ENCODE peak calls at places on chromosomes 2 and 18, in ten cellular contexts. L is sciatic nerve; S is stimulated activated CD4-positive, alpha-beta T cell treated with anti-CD3 and anti-CD28 coated beads, Interleukin-4, amount 100 ng/mL, for 1 hour; V is naive thymus-derived CD4-positive, alpha-beta T cell; R is COR-L47; I is activated CD8-positive, alpha-beta memory T cell treated with anti-CD3 and anti-CD28 coated beads for 24 hours; E is epithelial cell of esophagus; Z is CD4-positive, alpha-beta memory T cell; X is activated T-helper 1 cell treated with anti-CD3 and anti-CD28 coated beads, Interleukin-2, amount 50 U/mL, for 16 hours; B is right cardiac atrium. T is an unnamed sample.

GRCh38 chr2:60555066-60555793 is 1.8 kb upstream of the BCL11A start:
- DNase-seq in L (no peak), S (peak; percentile 61), V (peak; percentile 70), R (peak; percentile 56), I (peak; percentile 77), E (peak; percentile 78), Z (peak; percentile 64), X (no peak), B (peak; percentile 73), T (peak; percentile 78)

GRCh38 chr18:54284967-54285785 is 15.9 kb downstream of the POLI start:
- DNase-seq in L (no peak), S (peak; percentile 58), V (no peak), R (no peak), I (peak; percentile 64), E (peak; percentile 82), Z (peak; percentile 16), X (no peak), B (peak; percentile 82), T (peak; percentile 82)

GRCh38 chr2:174914894-174915760 is 90.1 kb downstream of the CHN1 start:
- DNase-seq in L (no peak), S (no peak), V (no peak), R (peak; percentile 61), I (no peak), E (no peak), Z (no peak), X (no peak), B (peak; percentile 93), T (no peak)

GRCh38 chr2:136917281-136917680 is 151.9 kb downstream of the THSD7B start:
- DNase-seq in L (no peak), S (no peak), V (no peak), R (no peak), I (no peak), E (no peak), Z (no peak), X (no peak), B (no peak), T (no peak)

GRCh38 chr2:149098722-149099121 is 60.2 kb downstream of the LYPD6B start:
- DNase-seq in L (no peak), S (no peak), V (no peak), R (no peak), I (no peak), E (no peak), Z (no peak), X (no peak), B (no peak), T (peak; percentile 54)

GRCh38 chr2:110865188-110865587 is 132.8 kb downstream of the ACOXL start:
- DNase-seq in L (no peak), S (peak; percentile 43), V (no peak), R (no peak), I (no peak), E (no peak), Z (no peak), X (no peak), B (no peak), T (peak; percentile 30)

GRCh38 chr2:216283038-216283900 is 89.0 kb downstream of the MARCHF4 start:
- DNase-seq in L (no peak), S (peak; percentile 7), V (no peak), R (no peak), I (no peak), E (peak; percentile 16), Z (no peak), X (no peak), B (no peak), T (peak; percentile 36)

GRCh38 chr2:173452436-173452835 is 97.8 kb downstream of the CDCA7 start:
- DNase-seq in L (no peak), S (no peak), V (no peak), R (no peak), I (no peak), E (no peak), Z (no peak), X (no peak), B (no peak), T (no peak)

GRCh38 chr2:204871246-204871953 is 326.1 kb downstream of the PARD3B start:
- DNase-seq in L (no peak), S (no peak), V (peak; percentile 59), R (peak; percentile 20), I (no peak), E (peak; percentile 46), Z (peak; percentile 52), X (no peak), B (no peak), T (peak; percentile 37)

GRCh38 chr18:66226782-66227181 is 377.1 kb downstream of the CDH19 start:
- DNase-seq in L (no peak), S (no peak), V (no peak), R (no peak), I (no peak), E (peak; percentile 73), Z (no peak), X (no peak), B (no peak), T (no peak)

GRCh38 chr2:40034801-40035200 is 255.7 kb upstream of the THUMPD2 start:
- DNase-seq in L (no peak), S (no peak), V (no peak), R (no peak), I (no peak), E (peak; percentile 35), Z (no peak), X (no peak), B (no peak), T (peak; percentile 42)

GRCh38 chr2:188132385-188132784 is 159.3 kb upstream of the GULP1 start:
- DNase-seq in L (no peak), S (no peak), V (no peak), R (peak; percentile 69), I (no peak), E (no peak), Z (no peak), X (no peak), B (peak; percentile 83), T (no peak)

GRCh38 chr2:229620759-229621158 is 93.6 kb downstream of the DNER start:
- DNase-seq in L (no peak), S (no peak), V (no peak), R (no peak), I (no peak), E (no peak), Z (no peak), X (no peak), B (peak; percentile 45), T (no peak)

GRCh38 chr18:7926526-7926925 is 359.4 kb downstream of the PTPRM start:
- DNase-seq in L (no peak), S (no peak), V (no peak), R (peak; percentile 89), I (no peak), E (peak; percentile 32), Z (no peak), X (no peak), B (no peak), T (peak; percentile 24)

GRCh38 chr18:13611616-13612110 is 114.7 kb downstream of the FAM210A start:
- DNase-seq in L (no peak), S (no peak), V (no peak), R (no peak), I (no peak), E (peak; percentile 6), Z (no peak), X (no peak), B (peak; percentile 87), T (peak; percentile 9)

GRCh38 chr2:199379251-199379650 is 78.5 kb downstream of the SATB2 start:
- DNase-seq in L (no peak), S (no peak), V (no peak), R (no peak), I (no peak), E (peak; percentile 48), Z (no peak), X (no peak), B (no peak), T (peak; percentile 77)

GRCh38 chr2:226515344-226516055 is 284.1 kb downstream of the IRS1 start:
- DNase-seq in L (no peak), S (no peak), V (no peak), R (no peak), I (no peak), E (peak; percentile 59), Z (no peak), X (no peak), B (no peak), T (peak; percentile 32)

GRCh38 chr2:96098900-96099590 is 17.3 kb downstream of the ADRA2B start:
- DNase-seq in L (peak; percentile 38), S (no peak), V (no peak), R (no peak), I (peak; percentile 51), E (no peak), Z (no peak), X (no peak), B (peak; percentile 79), T (no peak)

GRCh38 chr2:15142069-15142689 is 419.0 kb downstream of the NBAS start:
- DNase-seq in L (no peak), S (peak; percentile 71), V (peak; percentile 80), R (peak; percentile 38), I (peak; percentile 81), E (peak; percentile 67), Z (peak; percentile 80), X (peak; percentile 10), B (no peak), T (peak; percentile 23)

GRCh38 chr2:187618813-187619212 is 64.6 kb upstream of the TFPI start:
- DNase-seq in L (no peak), S (no peak), V (no peak), R (no peak), I (no peak), E (peak; percentile 15), Z (no peak), X (no peak), B (no peak), T (peak; percentile 54)

GRCh38 chr2:216083464-216084279 is 2.0 kb downstream of the TMEM169 start:
- DNase-seq in L (no peak), S (no peak), V (no peak), R (no peak), I (peak; percentile 60), E (peak; percentile 6), Z (no peak), X (no peak), B (no peak), T (peak; percentile 67)

GRCh38 chr2:168635065-168635577 is 167.3 kb upstream of the NOSTRIN start:
- DNase-seq in L (peak; percentile 63), S (no peak), V (no peak), R (no peak), I (no peak), E (no peak), Z (no peak), X (no peak), B (peak; percentile 65), T (no peak)

GRCh38 chr18:61034581-61034980 is 298.6 kb upstream of the CDH20 start:
- DNase-seq in L (no peak), S (no peak), V (no peak), R (no peak), I (no peak), E (no peak), Z (no peak), X (no peak), B (no peak), T (no peak)

GRCh38 chr2:102717308-102718018 is 44.4 kb upstream of the TMEM182 start:
- DNase-seq in L (no peak), S (no peak), V (no peak), R (no peak), I (no peak), E (peak; percentile 71), Z (no peak), X (no peak), B (no peak), T (peak; percentile 43)

GRCh38 chr2:230908595-230909191 is 16.3 kb downstream of the GPR55 start:
- DNase-seq in L (peak; percentile 34), S (peak; percentile 64), V (no peak), R (peak; percentile 66), I (peak; percentile 71), E (peak; percentile 89), Z (no peak), X (no peak), B (no peak), T (peak; percentile 99)

GRCh38 chr2:159968282-159968900 is 94.0 kb downstream of the PLA2R1 start:
- DNase-seq in L (no peak), S (no peak), V (peak; percentile 6), R (peak; percentile 62), I (no peak), E (peak; percentile 44), Z (peak; percentile 3), X (no peak), B (no peak), T (peak; percentile 64)

GRCh38 chr18:32441536-32441935 is 29.1 kb downstream of the GAREM1 start:
- DNase-seq in L (no peak), S (no peak), V (no peak), R (no peak), I (no peak), E (no peak), Z (no peak), X (no peak), B (no peak), T (no peak)

T was measured in ELR.